ENCODE peak calls at places on chromosomes 6 and 20, in ten cellular contexts. O, B, V, P, U, S, Z, I, E and T are unnamed samples.

GRCh38 chr6:34056301-34056700 is 89.6 kb downstream of the GRM4 start:
- DNase-seq in Z (no peak), B (no peak), P (no peak), U (no peak), O (peak), S (no peak), V (no peak), E (no peak), I (no peak), T (no peak)

GRCh38 chr6:165222315-165223025 is 86.9 kb downstream of the C6orf118 start:
- DNase-seq in B (no peak), I (no peak), Z (no peak), E (no peak), P (no peak), V (no peak), U (no peak), O (no peak), S (no peak), T (no peak)

GRCh38 chr6:130152908-130153510 is 69.7 kb downstream of the SAMD3 start:
- DNase-seq in I (no peak), Z (no peak), P (no peak), O (no peak), S (no peak), U (no peak), B (no peak), V (no peak), E (no peak), T (no peak)

GRCh38 chr6:109202409-109203264 is 107.3 kb downstream of the CEP57L1 start:
- DNase-seq in Z (no peak), U (no peak), B (no peak), V (no peak), E (no peak), P (no peak), S (no peak), O (no peak), I (no peak), T (no peak)

GRCh38 chr20:24979036-24979960 is 13.3 kb downstream of the APMAP start:
- DNase-seq in Z (no peak), I (no peak), P (no peak), E (no peak), V (no peak), O (peak), B (no peak), U (no peak), S (no peak), T (no peak)

GRCh38 chr20:12394786-12395185 is 477.1 kb downstream of the BTBD3 start:
- DNase-seq in O (no peak), B (no peak), P (no peak), I (no peak), U (no peak), E (no peak), Z (no peak), V (no peak), S (no peak), T (no peak)

GRCh38 chr6:106973841-106974336 is 640 bp downstream of the CD24 start:
- DNase-seq in V (no peak), I (no peak), Z (no peak), U (peak), S (peak), O (no peak), E (no peak), P (peak), B (no peak), T (no peak)

GRCh38 chr6:136747538-136747937 is 44.7 kb downstream of the MAP3K5 start:
- DNase-seq in U (no peak), B (no peak), V (no peak), S (no peak), E (no peak), P (no peak), Z (no peak), I (no peak), O (no peak), T (no peak)

GRCh38 chr6:148524976-148525375 is 182.3 kb downstream of the SASH1 start:
- DNase-seq in E (no peak), U (no peak), B (peak), O (no peak), S (peak), P (no peak), I (no peak), V (no peak), Z (no peak), T (no peak)

GRCh38 chr20:3168829-3169590 is 4.3 kb downstream of the LZTS3 start:
- DNase-seq in O (no peak), U (no peak), B (no peak), I (no peak), P (no peak), S (no peak), E (no peak), Z (no peak), V (no peak), T (no peak)

GRCh38 chr6:33029297-33030184 is 20.1 kb upstream of the HLA-DOA start:
- DNase-seq in S (peak), U (no peak), Z (no peak), O (no peak), P (no peak), V (no peak), E (no peak), I (no peak), B (no peak), T (no peak)

GRCh38 chr20:33433465-33433864 is 10.1 kb downstream of the SNTA1 start:
- DNase-seq in Z (no peak), S (peak), I (no peak), V (no peak), E (no peak), P (no peak), B (no peak), U (no peak), O (peak), T (no peak)

GRCh38 chr6:43943781-43944250 is 173.8 kb downstream of the VEGFA start:
- DNase-seq in O (peak), Z (no peak), V (no peak), P (no peak), U (no peak), B (no peak), E (no peak), I (no peak), S (no peak), T (no peak)

GRCh38 chr20:63232235-63233060 is 3.3 kb upstream of the BIRC7 start:
- DNase-seq in P (no peak), E (no peak), Z (no peak), U (no peak), O (no peak), V (no peak), S (peak), B (peak), I (peak), T (no peak)

GRCh38 chr6:111759836-111760785 is 113.1 kb downstream of the FYN start:
- DNase-seq in E (no peak), O (peak), V (peak), S (no peak), P (no peak), B (no peak), U (no peak), Z (peak), I (no peak), T (no peak)

GRCh38 chr6:30743099-30744053 is 889 bp upstream of the FLOT1 start:
- DNase-seq in O (peak), V (no peak), B (no peak), I (no peak), P (no peak), E (no peak), S (no peak), Z (peak), U (no peak), T (no peak)